ENCODE peak calls at places on chromosomes 2 and 18, in eight cellular contexts. One of them, this sample, is unnamed.

GRCh38 chr2:176729706-176730569 is 460.7 kb downstream of the MTX2 start:
- DNase-seq in NB4: no peak
- DNase-seq in WTC11: no peak
- DNase-seq in hepatocyte: peak
- DNase-seq in chondrocyte: no peak
- DNase-seq in tibial nerve: peak
- DNase-seq in GM12864: no peak
- DNase-seq in uterus: peak
- DNase-seq in this sample: no peak

GRCh38 chr2:176103634-176104337 is 3.3 kb upstream of the HOXD11 start:
- DNase-seq in WTC11: no peak
- DNase-seq in uterus: peak
- DNase-seq in hepatocyte: no peak
- DNase-seq in chondrocyte: no peak
- DNase-seq in tibial nerve: no peak
- DNase-seq in GM12864: no peak
- DNase-seq in NB4: no peak
- DNase-seq in this sample: no peak

GRCh38 chr2:159613515-159614336 is 2.6 kb downstream of the BAZ2B start:
- DNase-seq in uterus: no peak
- DNase-seq in GM12864: no peak
- DNase-seq in WTC11: no peak
- DNase-seq in tibial nerve: no peak
- DNase-seq in hepatocyte: peak
- DNase-seq in chondrocyte: no peak
- DNase-seq in NB4: peak
- DNase-seq in this sample: no peak

GRCh38 chr18:74097803-74098202 is 49.8 kb downstream of the FBXO15 start:
- DNase-seq in uterus: no peak
- DNase-seq in hepatocyte: no peak
- DNase-seq in tibial nerve: no peak
- DNase-seq in chondrocyte: no peak
- DNase-seq in WTC11: no peak
- DNase-seq in GM12864: no peak
- DNase-seq in NB4: no peak
- DNase-seq in this sample: no peak

GRCh38 chr2:134140251-134140661 is 113.6 kb upstream of the MGAT5 start:
- DNase-seq in chondrocyte: no peak
- DNase-seq in GM12864: no peak
- DNase-seq in hepatocyte: no peak
- DNase-seq in WTC11: no peak
- DNase-seq in tibial nerve: no peak
- DNase-seq in uterus: no peak
- DNase-seq in NB4: no peak
- DNase-seq in this sample: no peak

GRCh38 chr18:32552421-32553030 is 81.8 kb upstream of the GAREM1 start:
- DNase-seq in chondrocyte: no peak
- DNase-seq in tibial nerve: no peak
- DNase-seq in GM12864: peak
- DNase-seq in hepatocyte: peak
- DNase-seq in WTC11: peak
- DNase-seq in uterus: peak
- DNase-seq in NB4: peak
- DNase-seq in this sample: peak

GRCh38 chr18:14074187-14074586 is 58.0 kb downstream of the ZNF519 start:
- DNase-seq in uterus: no peak
- DNase-seq in hepatocyte: no peak
- DNase-seq in WTC11: peak
- DNase-seq in NB4: peak
- DNase-seq in GM12864: no peak
- DNase-seq in tibial nerve: no peak
- DNase-seq in chondrocyte: no peak
- DNase-seq in this sample: no peak

GRCh38 chr2:188079176-188079575 is 212.5 kb upstream of the GULP1 start:
- DNase-seq in WTC11: no peak
- DNase-seq in GM12864: no peak
- DNase-seq in tibial nerve: no peak
- DNase-seq in NB4: no peak
- DNase-seq in uterus: no peak
- DNase-seq in hepatocyte: no peak
- DNase-seq in chondrocyte: no peak
- DNase-seq in this sample: no peak

GRCh38 chr2:191296083-191297006 is 51.1 kb downstream of the MYO1B start:
- DNase-seq in hepatocyte: no peak
- DNase-seq in WTC11: no peak
- DNase-seq in GM12864: no peak
- DNase-seq in NB4: no peak
- DNase-seq in chondrocyte: no peak
- DNase-seq in tibial nerve: no peak
- DNase-seq in uterus: no peak
- DNase-seq in this sample: no peak

GRCh38 chr2:186125625-186126024 is 360.4 kb upstream of the ZC3H15 start:
- DNase-seq in hepatocyte: no peak
- DNase-seq in tibial nerve: no peak
- DNase-seq in WTC11: no peak
- DNase-seq in GM12864: no peak
- DNase-seq in NB4: no peak
- DNase-seq in chondrocyte: no peak
- DNase-seq in uterus: no peak
- DNase-seq in this sample: no peak

GRCh38 chr2:127283275-127283674 is 10.7 kb downstream of the ERCC3 start:
- DNase-seq in WTC11: no peak
- DNase-seq in chondrocyte: no peak
- DNase-seq in hepatocyte: no peak
- DNase-seq in NB4: no peak
- DNase-seq in tibial nerve: no peak
- DNase-seq in uterus: no peak
- DNase-seq in GM12864: no peak
- DNase-seq in this sample: no peak

GRCh38 chr18:44130365-44130942 is 550.2 kb upstream of the SETBP1 start:
- DNase-seq in GM12864: no peak
- DNase-seq in chondrocyte: no peak
- DNase-seq in tibial nerve: no peak
- DNase-seq in uterus: no peak
- DNase-seq in hepatocyte: peak
- DNase-seq in WTC11: peak
- DNase-seq in NB4: peak
- DNase-seq in this sample: peak

DNA sequence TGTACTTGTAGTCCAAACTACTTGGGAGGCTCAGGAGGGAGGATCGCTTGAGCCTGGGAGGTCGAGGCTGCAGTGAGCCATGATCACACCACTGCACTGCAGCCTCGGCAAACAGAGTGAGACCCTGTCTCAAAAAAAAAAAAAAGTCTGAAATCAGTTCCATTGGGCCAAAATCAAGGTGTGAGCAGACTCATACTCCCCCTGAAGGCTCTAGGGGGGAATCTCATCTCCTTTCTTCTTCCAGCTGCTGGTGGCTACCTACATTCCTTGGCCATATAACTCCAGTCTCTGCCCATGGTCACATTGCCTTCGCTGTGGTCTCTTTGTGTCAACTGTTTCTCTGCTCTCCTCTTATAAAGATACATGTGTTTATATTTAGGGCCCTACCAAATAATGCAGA is 234.0 kb downstream of the LRRTM1 start:
- DNase-seq in uterus: no peak
- DNase-seq in GM12864: no peak
- DNase-seq in WTC11: no peak
- DNase-seq in hepatocyte: no peak
- DNase-seq in tibial nerve: no peak
- DNase-seq in chondrocyte: no peak
- DNase-seq in NB4: no peak
- DNase-seq in this sample: no peak
- TF ChIP-seq CTCF in uterus: no peak
- TF ChIP-seq CTCF in GM12864: no peak
- TF ChIP-seq CTCF in WTC11: no peak
- TF ChIP-seq CTCF in hepatocyte: no peak
- TF ChIP-seq CTCF in tibial nerve: no peak
- TF ChIP-seq CTCF in chondrocyte: no peak
- TF ChIP-seq CTCF in NB4: no peak
- TF ChIP-seq CTCF in this sample: no peak

GRCh38 chr2:118148809-118149208 is 60.5 kb downstream of the INSIG2 start:
- DNase-seq in GM12864: no peak
- DNase-seq in chondrocyte: no peak
- DNase-seq in NB4: no peak
- DNase-seq in hepatocyte: no peak
- DNase-seq in tibial nerve: no peak
- DNase-seq in WTC11: no peak
- DNase-seq in uterus: no peak
- DNase-seq in this sample: no peak
- TF ChIP-seq CTCF in GM12864: peak
- TF ChIP-seq CTCF in chondrocyte: peak
- TF ChIP-seq CTCF in NB4: no peak
- TF ChIP-seq CTCF in hepatocyte: no peak
- TF ChIP-seq CTCF in tibial nerve: peak
- TF ChIP-seq CTCF in WTC11: no peak
- TF ChIP-seq CTCF in uterus: no peak
- TF ChIP-seq CTCF in this sample: no peak

DNA sequence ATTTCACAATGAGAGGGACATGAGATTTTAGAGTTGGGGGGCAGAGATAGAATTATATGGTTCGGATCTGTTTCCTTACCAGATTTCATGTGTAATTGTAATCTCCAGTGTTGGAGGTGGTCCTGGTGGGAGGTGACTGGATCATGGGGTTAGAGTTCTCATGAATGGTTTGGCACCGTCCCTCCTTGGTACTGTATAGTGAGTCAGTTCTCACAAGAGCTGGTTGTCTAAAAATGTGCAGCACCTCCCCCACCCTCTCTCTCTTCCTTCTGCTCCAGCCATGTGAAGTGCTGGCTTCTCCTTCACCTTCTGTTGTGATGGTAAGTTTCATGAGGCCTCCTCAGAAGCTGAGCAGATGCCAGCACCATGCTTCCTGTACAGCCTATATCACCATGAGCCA is 138.1 kb downstream of the SCG2 start:
- DNase-seq in WTC11: no peak
- DNase-seq in NB4: peak
- DNase-seq in chondrocyte: no peak
- DNase-seq in GM12864: no peak
- DNase-seq in uterus: no peak
- DNase-seq in tibial nerve: no peak
- DNase-seq in hepatocyte: no peak
- DNase-seq in this sample: no peak
- TF ChIP-seq CTCF in WTC11: no peak
- TF ChIP-seq CTCF in NB4: no peak
- TF ChIP-seq CTCF in chondrocyte: no peak
- TF ChIP-seq CTCF in GM12864: no peak
- TF ChIP-seq CTCF in uterus: no peak
- TF ChIP-seq CTCF in tibial nerve: no peak
- TF ChIP-seq CTCF in hepatocyte: no peak
- TF ChIP-seq CTCF in this sample: no peak

GRCh38 chr2:142170847-142171246 is 40.0 kb upstream of the LRP1B start:
- DNase-seq in GM12864: no peak
- DNase-seq in chondrocyte: no peak
- DNase-seq in uterus: no peak
- DNase-seq in WTC11: no peak
- DNase-seq in tibial nerve: no peak
- DNase-seq in NB4: no peak
- DNase-seq in hepatocyte: no peak
- DNase-seq in this sample: no peak

GRCh38 chr2:142165790-142166189 is 35.0 kb upstream of the LRP1B start:
- DNase-seq in uterus: no peak
- DNase-seq in NB4: peak
- DNase-seq in hepatocyte: peak
- DNase-seq in GM12864: peak
- DNase-seq in tibial nerve: no peak
- DNase-seq in WTC11: peak
- DNase-seq in chondrocyte: no peak
- DNase-seq in this sample: peak
- TF ChIP-seq CTCF in uterus: no peak
- TF ChIP-seq CTCF in NB4: peak
- TF ChIP-seq CTCF in hepatocyte: peak
- TF ChIP-seq CTCF in GM12864: peak
- TF ChIP-seq CTCF in tibial nerve: no peak
- TF ChIP-seq CTCF in WTC11: no peak
- TF ChIP-seq CTCF in chondrocyte: peak
- TF ChIP-seq CTCF in this sample: peak

GRCh38 chr2:52414596-52414995 is 1353.0 kb upstream of the CHAC2 start:
- DNase-seq in tibial nerve: no peak
- DNase-seq in uterus: no peak
- DNase-seq in hepatocyte: no peak
- DNase-seq in GM12864: no peak
- DNase-seq in NB4: no peak
- DNase-seq in chondrocyte: no peak
- DNase-seq in WTC11: no peak
- DNase-seq in this sample: no peak

GRCh38 chr2:52416340-52416739 is 1351.3 kb upstream of the CHAC2 start:
- DNase-seq in tibial nerve: no peak
- DNase-seq in hepatocyte: peak
- DNase-seq in GM12864: no peak
- DNase-seq in WTC11: no peak
- DNase-seq in uterus: no peak
- DNase-seq in NB4: peak
- DNase-seq in chondrocyte: no peak
- DNase-seq in this sample: no peak
- TF ChIP-seq CTCF in tibial nerve: no peak
- TF ChIP-seq CTCF in hepatocyte: peak
- TF ChIP-seq CTCF in GM12864: no peak
- TF ChIP-seq CTCF in WTC11: no peak
- TF ChIP-seq CTCF in uterus: no peak
- TF ChIP-seq CTCF in NB4: no peak
- TF ChIP-seq CTCF in chondrocyte: peak
- TF ChIP-seq CTCF in this sample: no peak

DNA sequence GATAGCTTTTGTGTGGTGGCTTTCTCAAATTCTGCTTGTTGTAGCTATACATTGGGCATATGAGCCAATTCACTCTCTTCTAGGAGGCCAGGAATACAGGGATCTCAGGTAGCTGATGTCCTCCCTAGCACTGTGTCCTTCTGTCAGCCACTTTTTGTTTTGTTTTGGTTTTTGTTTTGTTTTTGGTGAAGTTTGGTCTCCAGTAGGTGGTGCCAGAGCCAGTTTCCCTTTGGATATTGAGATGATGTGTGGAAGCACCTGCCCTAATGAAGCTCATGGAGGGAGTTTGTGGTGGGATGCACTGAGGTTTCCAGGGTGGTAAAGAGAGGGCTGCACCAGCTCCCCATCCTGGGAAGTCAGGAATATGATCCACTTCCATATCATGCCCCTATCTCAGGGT is 100.5 kb upstream of the VWC2L start:
- DNase-seq in tibial nerve: no peak
- DNase-seq in WTC11: no peak
- DNase-seq in GM12864: no peak
- DNase-seq in NB4: peak
- DNase-seq in hepatocyte: no peak
- DNase-seq in uterus: no peak
- DNase-seq in chondrocyte: no peak
- DNase-seq in this sample: no peak
- TF ChIP-seq CTCF in tibial nerve: no peak
- TF ChIP-seq CTCF in WTC11: no peak
- TF ChIP-seq CTCF in GM12864: peak
- TF ChIP-seq CTCF in NB4: peak
- TF ChIP-seq CTCF in hepatocyte: peak
- TF ChIP-seq CTCF in uterus: no peak
- TF ChIP-seq CTCF in chondrocyte: peak
- TF ChIP-seq CTCF in this sample: peak